ENCODE peak calls at places on chromosome 3, in nine cellular contexts. T is body of pancreas, E is ovary, I is adrenal gland, M is stomach, U is heart left ventricle, A is HCT116, Z is spleen, Q is right lobe of liver. H is an unnamed sample. For H3K36me3, the result is how much of the 10 kb centered on the place peaks cover.

GRCh38 chr3:124496066-124496465 is 234.2 kb upstream of the UMPS start:
- DNase-seq in Z (no peak), I (no peak), A (no peak), E (no peak), U (no peak), Q (no peak), M (no peak), T (no peak), H (no peak)

GRCh38 chr3:194871143-194871863 is 185.6 kb downstream of the FAM43A start:
- DNase-seq in E (no peak), M (peak), T (peak), Q (no peak), A (peak), I (peak), Z (peak), U (peak), H (peak)

GRCh38 chr3:187125319-187126031 is 13.8 kb downstream of the RPL39L start:
- DNase-seq in A (no peak), T (no peak), Z (no peak), I (no peak), M (no peak), Q (no peak), E (no peak), U (no peak), H (no peak)

GRCh38 chr3:73509812-73510211 is 114.9 kb downstream of the PDZRN3 start:
- DNase-seq in M (no peak), U (no peak), E (no peak), Z (no peak), T (no peak), Q (no peak), I (no peak), A (no peak), H (no peak)

GRCh38 chr3:87307805-87308204 is 31.4 kb upstream of the POU1F1 start:
- DNase-seq in E (no peak), I (no peak), M (no peak), U (no peak), Q (no peak), A (no peak), T (no peak), Z (no peak), H (no peak)

GRCh38 chr3:64783200-64783599 is 95.4 kb upstream of the ADAMTS9 start:
- DNase-seq in A (no peak), Z (no peak), E (no peak), Q (no peak), U (no peak), T (no peak), I (no peak), M (no peak), H (no peak)

GRCh38 chr3:11944052-11944673 is 60.0 kb upstream of the SYN2 start:
- DNase-seq in U (no peak), E (no peak), Z (no peak), Q (no peak), M (peak), A (peak), I (peak), T (peak), H (peak)

GRCh38 chr3:183895296-183895695 is 10.6 kb upstream of the PARL start:
- DNase-seq in I (no peak), A (peak), Q (no peak), U (no peak), T (no peak), Z (no peak), M (no peak), E (peak), H (peak)

GRCh38 chr3:114685053-114685630 is 391.3 kb downstream of the TIGIT start:
- DNase-seq in T (no peak), Z (no peak), I (no peak), E (no peak), A (no peak), Q (no peak), U (no peak), M (peak), H (no peak)

GRCh38 chr3:71197841-71198565 is 385.5 kb downstream of the FOXP1 start:
- DNase-seq in A (no peak), E (no peak), I (no peak), Z (no peak), M (no peak), T (no peak), U (no peak), Q (no peak), H (no peak)

GRCh38 chr3:127043731-127044510 is 61.0 kb downstream of the PLXNA1 start:
- DNase-seq in Z (peak), M (no peak), E (no peak), U (no peak), A (no peak), T (no peak), I (no peak), Q (peak), H (no peak)

GRCh38 chr3:179801263-179801662 is 148.4 kb downstream of the USP13 start:
- DNase-seq in Q (no peak), A (no peak), T (no peak), E (no peak), U (no peak), I (no peak), Z (no peak), M (no peak), H (no peak)

GRCh38 chr3:62241279-62241678 is 132.1 kb downstream of the FEZF2 start:
- DNase-seq in Q (no peak), T (no peak), U (no peak), A (no peak), Z (no peak), I (no peak), E (no peak), M (no peak), H (no peak)

GRCh38 chr3:123026551-123027291 is 842 bp downstream of the SEMA5B start:
- DNase-seq in E (peak), Q (peak), Z (peak), T (peak), I (peak), A (no peak), U (peak), M (peak), H (peak)

GRCh38 chr3:156843071-156843808 is 17.1 kb downstream of the LEKR1 start:
- DNase-seq in U (no peak), I (no peak), Q (no peak), M (no peak), T (no peak), A (no peak), Z (no peak), E (no peak), H (peak)

GRCh38 chr3:72234394-72234793 is 449.4 kb upstream of the PROK2 start:
- DNase-seq in Q (peak), E (peak), A (no peak), T (no peak), M (no peak), Z (no peak), U (no peak), I (no peak), H (peak)

GRCh38 chr3:150308481-150308918 is 99.6 kb upstream of the TSC22D2 start:
- DNase-seq in T (peak), E (no peak), Z (no peak), I (no peak), M (peak), U (no peak), Q (no peak), A (peak), H (no peak)

GRCh38 chr3:178900244-178900643 is 171.4 kb downstream of the ZMAT3 start:
- DNase-seq in A (no peak), Q (no peak), M (no peak), Z (no peak), U (no peak), T (no peak), I (no peak), E (no peak), H (no peak)

GRCh38 chr3:55543228-55543627 is 56.1 kb upstream of the WNT5A start:
- DNase-seq in M (no peak), A (no peak), E (no peak), Z (no peak), Q (no peak), I (no peak), T (no peak), U (no peak), H (no peak)

GRCh38 chr3:45178131-45179023 is 32.2 kb upstream of the CDCP1 start:
- DNase-seq in E (no peak), I (no peak), Q (no peak), Z (no peak), T (peak), U (no peak), A (no peak), M (peak), H (no peak)

GRCh38 chr3:112128843-112129727 is 4.0 kb downstream of the GCSAM start:
- DNase-seq in Z (peak), E (no peak), M (no peak), I (no peak), T (no peak), Q (no peak), A (no peak), U (no peak), H (no peak)

GRCh38 chr3:72996121-72996472 is 514 bp upstream of the PPP4R2 start:
- DNase-seq in Z (peak), U (peak), T (peak), Q (no peak), I (peak), E (peak), M (no peak), A (no peak), H (peak)

GRCh38 chr3:128071771-128072453 is 19.7 kb downstream of the SEC61A1 start:
- DNase-seq in T (no peak), U (no peak), M (no peak), E (no peak), A (no peak), Z (peak), I (peak), Q (no peak), H (no peak)

GRCh38 chr3:98961161-98962155 is 60.0 kb upstream of the DCBLD2 start:
- DNase-seq in U (no peak), I (no peak), M (no peak), Q (no peak), A (no peak), T (no peak), E (no peak), Z (no peak), H (no peak)

GRCh38 chr3:140270329-140270728 is 335.3 kb downstream of the CLSTN2 start:
- DNase-seq in A (no peak), Z (no peak), U (no peak), Q (no peak), T (no peak), E (no peak), I (no peak), M (no peak), H (no peak)

GRCh38 chr3:189942948-189943347 is 177.7 kb downstream of the P3H2 start:
- DNase-seq in A (no peak), I (no peak), Q (no peak), U (no peak), T (no peak), Z (no peak), M (no peak), E (no peak), H (no peak)

DNA sequence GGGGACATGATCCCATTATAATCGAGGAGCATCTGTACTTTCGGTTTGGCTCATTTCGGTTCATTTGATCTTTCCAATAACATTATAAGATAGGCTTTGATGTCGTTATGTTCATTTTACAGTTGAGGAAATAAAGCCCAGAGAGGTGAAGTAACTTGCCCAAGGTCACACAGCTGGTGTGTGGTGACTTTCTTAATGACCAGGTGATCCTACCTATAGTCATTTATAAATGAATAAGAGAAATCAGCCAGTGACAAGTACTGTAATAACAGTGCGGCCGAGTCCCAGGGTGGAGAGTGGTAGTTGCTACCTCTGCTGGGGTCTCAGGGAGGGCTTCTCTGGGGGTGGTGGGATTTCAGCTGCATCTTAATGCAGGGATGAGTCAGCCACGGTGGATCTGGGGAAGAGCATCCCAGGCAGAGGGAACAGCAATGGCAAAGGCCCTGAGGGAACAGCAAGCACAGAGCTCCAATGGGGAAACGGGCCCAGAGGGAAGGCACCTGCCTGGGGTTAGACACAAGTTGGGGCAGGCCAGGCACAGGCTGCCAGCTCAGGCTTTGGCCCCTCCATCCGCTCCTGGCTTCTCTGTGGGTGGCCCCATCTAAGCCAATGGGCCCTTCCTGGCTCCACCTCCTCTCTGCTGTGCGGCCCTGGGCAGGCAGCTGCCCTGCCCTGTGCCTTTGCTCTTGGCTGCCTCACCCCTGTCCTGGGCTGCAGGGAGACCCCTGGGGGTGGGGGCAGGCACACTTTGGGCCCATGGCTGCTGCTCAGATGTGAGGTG is 1.1 kb upstream of the FBLN2 start:
- DNase-seq in A (no peak), Q (no peak), Z (no peak), M (no peak), I (no peak), T (no peak), U (no peak), E (no peak), H (no peak)
- H3K36me3 ChIP-seq in A (under half), Q (under half), Z (under half), M (under half), I (under half), T (under half), U (under half), E (under half), H (under half)

GRCh38 chr3:50503504-50503903 is at the start of gene CACNA2D2:
- DNase-seq in U (peak), Q (peak), M (peak), E (peak), A (peak), T (peak), Z (peak), I (peak), H (peak)
- TF ChIP-seq POLR2A in U (peak), Q (peak), M (no peak), E (peak), A (peak), T (no peak), Z (no peak), I (no peak), H (no peak)

GRCh38 chr3:152364237-152364636 is 95.5 kb downstream of the MBNL1 start:
- DNase-seq in Z (no peak), A (no peak), T (no peak), U (no peak), M (no peak), I (no peak), E (no peak), Q (no peak), H (no peak)
- H3K27ac ChIP-seq in Z (peak), A (no peak), T (no peak), U (no peak), M (no peak), I (no peak), E (no peak), Q (no peak), H (no peak)

GRCh38 chr3:47634996-47635395 is 56.3 kb upstream of the CSPG5 start:
- DNase-seq in E (no peak), Z (no peak), Q (no peak), T (no peak), A (no peak), U (no peak), I (no peak), M (no peak), H (no peak)

GRCh38 chr3:47636921-47637320 is 58.3 kb upstream of the CSPG5 start:
- DNase-seq in M (no peak), Z (no peak), E (no peak), A (no peak), T (no peak), I (no peak), U (no peak), Q (no peak), H (no peak)

GRCh38 chr3:47641739-47642138 is 63.1 kb upstream of the CSPG5 start:
- DNase-seq in U (no peak), Z (no peak), E (no peak), T (no peak), Q (no peak), M (no peak), I (no peak), A (no peak), H (no peak)

GRCh38 chr3:47630810-47631209 is 52.1 kb upstream of the CSPG5 start:
- DNase-seq in Q (no peak), A (no peak), T (no peak), U (no peak), Z (no peak), I (no peak), E (no peak), M (no peak), H (no peak)

GRCh38 chr3:47636225-47636624 is 57.6 kb upstream of the CSPG5 start:
- DNase-seq in Q (no peak), U (no peak), A (no peak), I (no peak), M (no peak), E (no peak), T (no peak), Z (no peak), H (no peak)
- H3K36me3 ChIP-seq in Q (half or more), U (half or more), A (under half), I (under half), M (half or more), E (under half), T (under half), Z (half or more), H (under half)

GRCh38 chr3:16514021-16514700 is 662 bp upstream of the RFTN1 start:
- DNase-seq in A (no peak), U (no peak), Q (no peak), Z (no peak), I (no peak), M (no peak), E (no peak), T (no peak), H (no peak)
- TF ChIP-seq POLR2A in A (no peak), U (no peak), Q (no peak), Z (no peak), I (no peak), M (no peak), E (no peak), T (no peak), H (no peak)

DNA sequence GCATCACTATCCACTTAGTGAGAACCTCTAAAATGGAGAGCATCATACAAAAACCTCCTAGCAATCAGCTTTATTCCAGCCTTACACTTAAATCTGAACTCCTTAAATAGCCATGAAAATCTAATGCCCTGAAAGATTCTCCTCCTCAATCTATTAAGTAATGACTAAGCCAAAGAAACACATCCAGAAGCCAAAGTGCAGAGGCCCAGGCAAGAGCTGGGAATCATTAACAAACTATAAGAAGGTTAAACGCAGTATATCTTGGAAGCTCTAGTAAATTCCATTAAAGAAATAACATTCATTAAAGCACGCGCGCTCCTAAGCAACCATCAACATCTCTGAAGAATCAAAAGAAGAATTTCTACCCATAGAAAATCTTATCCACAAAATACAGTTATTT is 29.5 kb downstream of the MB21D2 start:
- DNase-seq in U (no peak), M (no peak), E (no peak), T (no peak), I (no peak), Z (no peak), A (no peak), Q (no peak), H (no peak)
- H3K27ac ChIP-seq in U (no peak), M (no peak), E (no peak), T (no peak), I (no peak), Z (no peak), A (no peak), Q (no peak), H (no peak)